ENCODE peak calls at places on chromosomes 5 and 9, in four cellular contexts. J is tibial artery, L is testis, A is kidney epithelial cell. G is an unnamed sample.

GRCh38 chr5:178555771-178556211 is 34.4 kb downstream of the COL23A1 start:
- DNase-seq in L (no peak), J (no peak), A (no peak), G (peak)

GRCh38 chr9:81771606-81772005 is 82.3 kb upstream of the TLE1 start:
- DNase-seq in L (no peak), A (peak), J (no peak), G (no peak)

GRCh38 chr5:158922816-158923215 is 176.9 kb downstream of the EBF1 start:
- DNase-seq in J (no peak), A (no peak), L (no peak), G (no peak)

GRCh38 chr9:36154213-36154952 is 14.8 kb upstream of the CCIN start:
- DNase-seq in J (peak), A (no peak), L (peak), G (peak)

GRCh38 chr5:52800394-52801213 is 12.9 kb downstream of the ITGA1 start:
- DNase-seq in L (peak), J (peak), A (peak), G (peak)

GRCh38 chr5:111254613-111255012 is 30.4 kb downstream of the CAMK4 start:
- DNase-seq in A (no peak), J (no peak), L (no peak), G (no peak)

GRCh38 chr5:109186759-109187158 is 223.0 kb downstream of the PJA2 start:
- DNase-seq in J (no peak), L (no peak), A (no peak), G (no peak)

GRCh38 chr9:38656896-38657295 is 36.5 kb upstream of the ANKRD18A start:
- DNase-seq in A (no peak), J (no peak), L (no peak), G (no peak)

GRCh38 chr9:6564868-6565267 is 80.7 kb downstream of the GLDC start:
- DNase-seq in A (no peak), J (peak), L (no peak), G (no peak)

GRCh38 chr9:92668746-92669526 is 995 bp downstream of the IPPK start:
- DNase-seq in L (peak), A (peak), J (no peak), G (peak)

GRCh38 chr9:135702002-135702721 is at the start of gene KCNT1:
- DNase-seq in L (peak), J (no peak), A (no peak), G (peak)

GRCh38 chr5:129399069-129399468 is 61.0 kb upstream of the ADAMTS19 start:
- DNase-seq in L (no peak), A (no peak), J (no peak), G (peak)

GRCh38 chr9:94801242-94801641 is 74.7 kb downstream of the AOPEP start:
- DNase-seq in A (no peak), L (no peak), J (no peak), G (peak)

GRCh38 chr5:30937070-30937469 is 256.4 kb upstream of the CDH6 start:
- DNase-seq in A (no peak), L (no peak), J (no peak), G (no peak)

GRCh38 chr5:181053760-181054122 is 13.7 kb downstream of the BTNL9 start:
- DNase-seq in L (no peak), J (no peak), A (no peak), G (no peak)

GRCh38 chr5:123122273-123122672 is 33.2 kb downstream of the PRDM6 start:
- DNase-seq in A (no peak), J (no peak), L (no peak), G (no peak)

GRCh38 chr5:65926276-65926761 is at the start of gene ERBIN:
- DNase-seq in J (peak), L (peak), A (no peak), G (no peak)

GRCh38 chr9:130895481-130896232 is 955 bp downstream of the QRFP start:
- DNase-seq in L (no peak), J (no peak), A (no peak), G (peak)

G was measured in endodermal cell.